ENCODE peak calls at places on chromosomes 2 and 18, in eight cellular contexts. One of them, this sample, is unnamed.

GRCh38 chr18:74524097-74524496 is 10.2 kb upstream of the CNDP1 start:
- DNase-seq in K562: no peak
- DNase-seq in stomach: peak; percentile 24
- DNase-seq in HCT116: no peak
- DNase-seq in spleen: peak; percentile 73
- DNase-seq in HepG2: no peak
- DNase-seq in A549: no peak
- DNase-seq in Peyer's patch: no peak
- DNase-seq in this sample: peak; percentile 13

GRCh38 chr2:229486673-229487072 is 215.6 kb upstream of the PID1 start:
- DNase-seq in A549: no peak
- DNase-seq in spleen: no peak
- DNase-seq in Peyer's patch: no peak
- DNase-seq in HepG2: no peak
- DNase-seq in K562: no peak
- DNase-seq in stomach: no peak
- DNase-seq in HCT116: no peak
- DNase-seq in this sample: no peak

GRCh38 chr2:38523728-38524437 is 78.8 kb downstream of the HNRNPLL start:
- DNase-seq in HCT116: no peak
- DNase-seq in A549: peak; percentile 48
- DNase-seq in spleen: no peak
- DNase-seq in stomach: no peak
- DNase-seq in HepG2: no peak
- DNase-seq in Peyer's patch: no peak
- DNase-seq in K562: peak; percentile 78
- DNase-seq in this sample: no peak

GRCh38 chr2:165725421-165725820 is 68.6 kb downstream of the GALNT3 start:
- DNase-seq in spleen: no peak
- DNase-seq in A549: no peak
- DNase-seq in HepG2: no peak
- DNase-seq in stomach: no peak
- DNase-seq in HCT116: no peak
- DNase-seq in Peyer's patch: no peak
- DNase-seq in K562: no peak
- DNase-seq in this sample: no peak

GRCh38 chr2:179020156-179020750 is 29.7 kb downstream of the CCDC141 start:
- DNase-seq in A549: no peak
- DNase-seq in stomach: peak; percentile 29
- DNase-seq in Peyer's patch: no peak
- DNase-seq in K562: peak; percentile 28
- DNase-seq in spleen: no peak
- DNase-seq in HCT116: peak; percentile 51
- DNase-seq in HepG2: peak; percentile 44
- DNase-seq in this sample: peak; percentile 24

GRCh38 chr18:41643427-41643826 is 311.6 kb upstream of the PIK3C3 start:
- DNase-seq in spleen: no peak
- DNase-seq in HCT116: no peak
- DNase-seq in HepG2: no peak
- DNase-seq in K562: no peak
- DNase-seq in Peyer's patch: no peak
- DNase-seq in stomach: no peak
- DNase-seq in A549: no peak
- DNase-seq in this sample: no peak

GRCh38 chr2:179569834-179570233 is 291.6 kb downstream of the ZNF385B start:
- DNase-seq in HepG2: no peak
- DNase-seq in K562: no peak
- DNase-seq in stomach: no peak
- DNase-seq in Peyer's patch: no peak
- DNase-seq in spleen: no peak
- DNase-seq in A549: no peak
- DNase-seq in HCT116: no peak
- DNase-seq in this sample: no peak

GRCh38 chr18:78082776-78083175 is 833.1 kb downstream of the GALR1 start:
- DNase-seq in Peyer's patch: no peak
- DNase-seq in stomach: no peak
- DNase-seq in spleen: no peak
- DNase-seq in HCT116: no peak
- DNase-seq in A549: no peak
- DNase-seq in K562: no peak
- DNase-seq in HepG2: no peak
- DNase-seq in this sample: no peak

GRCh38 chr2:218229851-218230250 is 12.9 kb downstream of the ARPC2 start:
- DNase-seq in Peyer's patch: peak; percentile 61
- DNase-seq in stomach: no peak
- DNase-seq in HCT116: no peak
- DNase-seq in K562: no peak
- DNase-seq in HepG2: no peak
- DNase-seq in spleen: no peak
- DNase-seq in A549: no peak
- DNase-seq in this sample: no peak

DNA sequence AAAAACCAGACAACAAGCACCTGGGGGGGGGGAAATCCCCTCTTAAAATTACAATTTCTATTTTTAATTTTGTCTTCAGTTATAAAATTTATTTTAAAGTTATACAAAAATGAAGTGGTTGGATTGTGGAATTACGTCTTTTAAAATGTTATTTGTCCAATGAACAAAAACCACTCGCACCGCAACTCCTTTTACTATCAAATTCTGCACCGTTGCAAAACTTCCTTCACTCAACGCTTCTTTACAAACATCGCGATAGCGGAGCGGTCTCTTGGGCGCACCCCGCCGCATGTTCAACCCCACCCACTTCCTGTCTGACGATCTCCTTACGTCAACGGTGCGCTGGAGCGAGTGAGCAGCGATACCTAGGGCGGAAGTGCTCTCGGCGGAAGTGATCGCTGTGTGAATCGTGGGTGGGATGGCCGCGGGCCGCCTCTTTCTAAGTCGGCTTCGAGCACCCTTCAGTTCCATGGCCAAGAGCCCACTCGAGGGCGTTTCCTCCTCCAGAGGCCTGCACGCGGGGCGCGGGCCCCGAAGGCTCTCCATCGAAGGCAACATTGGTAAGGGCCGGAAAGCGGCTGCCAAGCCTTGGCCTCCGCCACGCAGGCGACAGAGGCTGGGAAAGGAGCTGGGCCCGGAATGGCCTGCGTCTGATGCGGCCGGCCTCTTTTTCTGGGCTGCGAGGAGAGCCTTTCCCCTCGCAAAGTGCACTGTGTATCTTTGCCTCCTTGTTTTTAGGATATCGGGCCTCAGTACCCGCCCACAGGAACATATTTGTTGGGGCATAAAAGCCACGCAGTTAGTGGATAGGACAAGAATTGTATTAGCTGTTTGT is at the start of gene DGUOK:
- DNase-seq in Peyer's patch: peak; percentile 96
- DNase-seq in HCT116: peak; percentile 99
- DNase-seq in A549: peak; percentile 96
- DNase-seq in stomach: peak; percentile 98
- DNase-seq in spleen: peak; percentile 99
- DNase-seq in K562: peak; percentile 94
- DNase-seq in HepG2: peak; percentile 99
- DNase-seq in this sample: peak; percentile 97
- TF ChIP-seq POLR2A in Peyer's patch: peak; percentile 99
- TF ChIP-seq POLR2A in HCT116: no peak
- TF ChIP-seq POLR2A in A549: peak; percentile 94
- TF ChIP-seq POLR2A in stomach: no peak
- TF ChIP-seq POLR2A in spleen: peak; percentile 84
- TF ChIP-seq POLR2A in K562: peak; percentile 98
- TF ChIP-seq POLR2A in HepG2: peak; percentile 97
- TF ChIP-seq POLR2A in this sample: peak; percentile 98

GRCh38 chr2:128028668-128029054 is 802 bp upstream of the SAP130 start:
- DNase-seq in HepG2: no peak
- DNase-seq in Peyer's patch: no peak
- DNase-seq in HCT116: no peak
- DNase-seq in spleen: no peak
- DNase-seq in K562: peak; percentile 41
- DNase-seq in A549: no peak
- DNase-seq in stomach: no peak
- DNase-seq in this sample: no peak

GRCh38 chr2:128032092-128032491 is 4.2 kb upstream of the SAP130 start:
- DNase-seq in A549: no peak
- DNase-seq in HepG2: no peak
- DNase-seq in stomach: no peak
- DNase-seq in spleen: no peak
- DNase-seq in K562: no peak
- DNase-seq in HCT116: no peak
- DNase-seq in Peyer's patch: no peak
- DNase-seq in this sample: no peak

GRCh38 chr2:128027278-128027800 is 520 bp downstream of the SAP130 start:
- DNase-seq in HepG2: peak; percentile 98
- DNase-seq in A549: peak; percentile 97
- DNase-seq in K562: peak; percentile 97
- DNase-seq in spleen: peak; percentile 99
- DNase-seq in stomach: peak; percentile 99
- DNase-seq in HCT116: peak; percentile 96
- DNase-seq in Peyer's patch: peak; percentile 100
- DNase-seq in this sample: peak; percentile 99

GRCh38 chr2:128026422-128027277 is 1.2 kb downstream of the SAP130 start:
- DNase-seq in A549: no peak
- DNase-seq in HCT116: no peak
- DNase-seq in Peyer's patch: no peak
- DNase-seq in K562: no peak
- DNase-seq in spleen: no peak
- DNase-seq in stomach: no peak
- DNase-seq in HepG2: no peak
- DNase-seq in this sample: no peak

DNA sequence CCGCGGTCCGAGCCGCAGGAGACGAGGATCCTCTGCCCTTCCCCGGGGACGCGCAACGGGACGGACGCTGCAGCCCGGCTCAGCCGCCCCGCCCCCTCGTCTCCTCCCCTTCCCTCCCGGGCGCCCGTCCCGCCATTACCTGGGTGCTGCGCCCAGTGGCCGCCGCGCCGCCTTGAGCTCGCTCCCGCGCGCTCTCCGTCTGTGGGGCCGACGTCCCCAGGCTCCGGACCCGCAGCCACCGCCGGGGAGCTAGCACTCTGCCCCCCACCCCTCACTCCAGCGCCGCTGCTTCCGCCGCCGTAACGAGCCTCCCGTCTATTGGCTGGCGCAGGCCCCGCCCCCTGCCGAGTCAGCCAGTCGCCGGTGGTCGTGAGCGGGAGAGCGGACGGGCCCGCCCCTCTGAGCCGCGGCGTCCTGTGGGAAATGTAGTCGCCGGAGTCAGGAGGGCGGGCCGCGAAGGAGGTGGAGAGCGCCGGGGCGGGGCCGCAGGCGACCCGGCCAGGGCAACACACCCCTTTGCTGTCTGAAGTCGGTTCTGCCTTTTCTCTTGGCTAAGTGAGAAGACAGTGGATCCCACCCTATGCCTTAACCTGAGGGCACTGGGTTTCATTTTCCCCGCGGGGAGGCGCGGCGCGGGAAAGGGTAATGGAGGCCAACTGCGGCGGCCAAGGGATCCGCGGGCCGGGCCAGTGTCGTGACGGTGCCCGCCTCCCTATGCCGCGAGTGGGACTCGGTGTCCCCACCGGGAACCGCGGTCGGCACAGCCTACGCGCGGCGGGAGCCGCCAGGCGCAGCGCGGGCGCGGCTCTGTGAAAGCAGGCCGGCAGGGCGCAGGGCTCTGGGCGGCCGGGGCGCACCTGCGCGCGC is at the start of gene SAP130:
- DNase-seq in Peyer's patch: peak; percentile 99
- DNase-seq in HCT116: peak; percentile 79
- DNase-seq in HepG2: peak; percentile 93
- DNase-seq in spleen: peak; percentile 99
- DNase-seq in A549: peak; percentile 84
- DNase-seq in K562: peak; percentile 92
- DNase-seq in stomach: peak; percentile 99
- DNase-seq in this sample: peak; percentile 99
- TF ChIP-seq POLR2A in Peyer's patch: peak; percentile 72
- TF ChIP-seq POLR2A in HCT116: no peak
- TF ChIP-seq POLR2A in HepG2: no peak
- TF ChIP-seq POLR2A in spleen: peak; percentile 34
- TF ChIP-seq POLR2A in A549: peak; percentile 31
- TF ChIP-seq POLR2A in K562: peak; percentile 85
- TF ChIP-seq POLR2A in stomach: no peak
- TF ChIP-seq POLR2A in this sample: peak; percentile 64

DNA sequence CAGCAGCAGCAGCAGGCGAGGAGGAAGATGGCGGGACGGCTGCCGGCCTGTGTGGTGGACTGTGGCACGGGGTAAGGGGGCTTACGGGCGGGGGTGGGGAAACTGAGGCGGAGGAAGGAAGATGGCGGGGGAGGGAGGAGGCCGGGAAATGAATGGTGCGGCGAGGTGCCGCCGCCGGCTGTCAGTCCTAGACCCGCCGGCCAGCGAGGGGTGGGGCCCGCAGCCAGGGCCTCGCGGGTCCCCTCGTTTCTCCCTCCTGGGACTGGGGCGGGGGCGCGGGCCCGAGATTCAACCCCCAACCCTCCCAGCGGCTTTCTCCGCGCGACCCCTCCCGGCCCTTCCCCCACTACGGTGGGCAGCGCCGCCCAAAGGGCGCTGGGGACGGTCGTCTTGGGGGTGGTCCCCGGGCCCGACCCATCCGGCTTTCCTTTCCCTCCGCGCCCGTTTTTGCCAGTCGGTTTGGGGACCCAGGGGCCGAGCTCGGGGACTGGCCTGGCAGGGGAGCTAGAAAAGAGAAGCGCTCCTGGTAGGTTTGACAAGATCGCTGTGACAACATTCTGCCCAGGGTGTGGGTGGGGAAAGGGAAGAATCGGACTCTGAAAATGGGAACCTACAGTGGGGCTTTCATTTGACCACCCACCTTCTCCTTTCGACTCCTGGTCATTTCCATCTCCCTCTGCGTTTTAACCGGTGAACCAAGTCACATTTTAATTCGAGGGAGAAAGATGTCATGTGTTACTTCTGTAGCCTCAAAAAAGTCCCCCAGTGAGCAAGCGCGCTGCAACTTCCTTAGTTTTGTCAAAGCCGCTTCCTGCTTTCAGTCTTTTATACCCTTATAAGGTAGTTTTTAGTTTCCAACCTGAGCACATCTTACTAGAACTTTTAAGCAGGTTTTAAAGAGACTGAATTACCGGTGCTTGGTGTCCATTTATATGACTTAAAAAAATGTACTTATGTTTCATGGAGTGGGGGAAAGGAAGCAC is 655 bp downstream of the ACTR3 start:
- DNase-seq in HepG2: peak; percentile 73
- DNase-seq in Peyer's patch: peak; percentile 65
- DNase-seq in stomach: peak; percentile 59
- DNase-seq in spleen: peak; percentile 93
- DNase-seq in A549: peak; percentile 14
- DNase-seq in HCT116: peak; percentile 41
- DNase-seq in K562: peak; percentile 71
- DNase-seq in this sample: peak; percentile 58
- TF ChIP-seq POLR2A in HepG2: peak; percentile 60
- TF ChIP-seq POLR2A in Peyer's patch: peak; percentile 59
- TF ChIP-seq POLR2A in stomach: no peak
- TF ChIP-seq POLR2A in spleen: no peak
- TF ChIP-seq POLR2A in A549: no peak
- TF ChIP-seq POLR2A in HCT116: no peak
- TF ChIP-seq POLR2A in K562: peak; percentile 67
- TF ChIP-seq POLR2A in this sample: peak; percentile 75

DNA sequence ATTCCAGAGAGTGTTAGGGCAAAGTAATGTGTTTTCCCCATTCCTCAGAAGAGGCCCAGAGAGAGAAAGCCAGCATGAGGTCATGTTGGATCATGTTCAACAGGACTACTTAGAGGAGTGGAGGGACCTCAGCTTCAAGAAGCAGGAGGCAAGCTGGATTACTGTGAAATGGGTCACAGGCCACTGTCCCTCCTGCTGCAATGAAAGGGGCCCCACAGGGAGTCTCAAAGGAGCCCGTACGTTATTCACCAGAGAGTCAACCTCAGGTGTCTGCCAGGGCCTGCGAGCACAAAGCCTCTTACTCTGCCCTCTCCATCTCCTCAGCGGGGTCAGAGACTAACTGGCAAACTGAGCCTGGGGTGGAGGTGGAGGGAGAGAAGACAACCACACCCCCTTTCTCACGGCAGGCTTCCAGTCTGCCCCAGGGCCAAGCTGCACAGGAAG is 27.2 kb upstream of the ACYP2 start:
- DNase-seq in K562: no peak
- DNase-seq in A549: no peak
- DNase-seq in stomach: no peak
- DNase-seq in Peyer's patch: no peak
- DNase-seq in HepG2: no peak
- DNase-seq in HCT116: no peak
- DNase-seq in spleen: no peak
- DNase-seq in this sample: no peak
- TF ChIP-seq POLR2A in K562: no peak
- TF ChIP-seq POLR2A in A549: no peak
- TF ChIP-seq POLR2A in stomach: no peak
- TF ChIP-seq POLR2A in Peyer's patch: no peak
- TF ChIP-seq POLR2A in HepG2: no peak
- TF ChIP-seq POLR2A in HCT116: no peak
- TF ChIP-seq POLR2A in spleen: no peak
- TF ChIP-seq POLR2A in this sample: no peak